ENCODE peak calls at places on chromosomes 13 and 19, in five cellular contexts. M is PC-3; O is activated T-helper 1 cell treated with Interleukin-2 at 50 U/mL for 16 hours; L is left lung; R is stimulated activated CD4-positive, alpha-beta T cell treated with anti-CD3 and anti-CD28 coated beads, Interleukin-2, amount 100 ng/mL, for 48 hours. N is an unnamed sample.

GRCh38 chr13:40082644-40083043 is 427.2 kb downstream of the COG6 start:
- DNase-seq in M (no peak), O (no peak), L (no peak), R (no peak), N (peak; percentile 29)

GRCh38 chr13:75365724-75366173 is 116.2 kb downstream of the TBC1D4 start:
- DNase-seq in M (peak; percentile 92), O (no peak), L (no peak), R (no peak), N (no peak)

GRCh38 chr19:19655051-19655594 is 8.4 kb downstream of the ATP13A1 start:
- DNase-seq in M (no peak), O (no peak), L (peak; percentile 66), R (no peak), N (peak; percentile 54)

GRCh38 chr13:99617474-99618255 is 116.4 kb downstream of the TM9SF2 start:
- DNase-seq in M (peak; percentile 46), O (no peak), L (no peak), R (peak; percentile 13), N (peak; percentile 66)

GRCh38 chr13:80556291-80556690 is 215.4 kb upstream of the SPRY2 start:
- DNase-seq in M (no peak), O (no peak), L (no peak), R (no peak), N (no peak)

GRCh38 chr13:99528547-99528946 is 27.3 kb downstream of the TM9SF2 start:
- DNase-seq in M (peak; percentile 25), O (no peak), L (no peak), R (no peak), N (no peak)

GRCh38 chr13:62702502-62702901 is 1286.9 kb upstream of the PCDH20 start:
- DNase-seq in M (no peak), O (no peak), L (no peak), R (no peak), N (no peak)

GRCh38 chr19:50416815-50417137 is 2.0 kb upstream of the SPIB start:
- DNase-seq in M (no peak), O (no peak), L (no peak), R (no peak), N (no peak)

GRCh38 chr13:94842901-94843300 is 130.6 kb upstream of the SOX21 start:
- DNase-seq in M (no peak), O (no peak), L (no peak), R (no peak), N (no peak)

GRCh38 chr19:19142347-19142746 is 4.1 kb upstream of the TMEM161A start:
- DNase-seq in M (no peak), O (no peak), L (no peak), R (no peak), N (peak; percentile 54)

GRCh38 chr13:101626925-101627555 is 174.6 kb downstream of the ITGBL1 start:
- DNase-seq in M (peak; percentile 7), O (no peak), L (no peak), R (no peak), N (no peak)

GRCh38 chr19:24177686-24178085 is 90.7 kb downstream of the ZNF254 start:
- DNase-seq in M (no peak), O (no peak), L (no peak), R (no peak), N (no peak)

GRCh38 chr19:22335716-22336115 is 49.5 kb downstream of the ZNF729 start:
- DNase-seq in M (no peak), O (no peak), L (no peak), R (no peak), N (no peak)

GRCh38 chr19:51799311-51799997 is 4.5 kb downstream of the FPR3 start:
- DNase-seq in M (peak; percentile 98), O (no peak), L (no peak), R (no peak), N (peak; percentile 74)

GRCh38 chr19:39553082-39553652 is 13.2 kb upstream of the EID2 start:
- DNase-seq in M (no peak), O (no peak), L (no peak), R (no peak), N (no peak)

GRCh38 chr13:43783820-43784219 is 3.0 kb downstream of the ENOX1 start:
- DNase-seq in M (peak; percentile 42), O (no peak), L (no peak), R (no peak), N (no peak)

GRCh38 chr13:90576067-90576466 is 771.4 kb upstream of the MIR17HG start:
- DNase-seq in M (no peak), O (no peak), L (no peak), R (no peak), N (no peak)

GRCh38 chr13:26589754-26590153 is 32.3 kb downstream of the WASF3 start:
- DNase-seq in M (no peak), O (no peak), L (no peak), R (no peak), N (no peak)

GRCh38 chr19:33775731-33776487 is 20.8 kb upstream of the KCTD15 start:
- DNase-seq in M (no peak), O (no peak), L (no peak), R (no peak), N (no peak)

GRCh38 chr13:97266328-97266727 is 44.2 kb downstream of the MBNL2 start:
- DNase-seq in M (no peak), O (no peak), L (peak; percentile 82), R (no peak), N (no peak)

GRCh38 chr13:59447031-59447430 is 716.7 kb downstream of the DIAPH3 start:
- DNase-seq in M (no peak), O (no peak), L (no peak), R (no peak), N (no peak)

GRCh38 chr13:91212229-91212628 is 135.3 kb upstream of the MIR17HG start:
- DNase-seq in M (no peak), O (no peak), L (no peak), R (no peak), N (no peak)

N was measured in right lobe of liver.